ENCODE peak calls at places on chromosomes 4 and X, in four cellular contexts. V is NCI-H2081; X is activated effector memory CD4-positive, alpha-beta T cell treated with Interleukin-2 at 50 U/mL for 16 hours; U is fibroblast of mammary gland. F is an unnamed sample.

GRCh38 chr4:1111259-1111809 is 2.0 kb downstream of the RNF212 start:
- DNase-seq in V (no peak), X (no peak), U (no peak), F (peak)

GRCh38 chrX:130878350-130879341 is 24.4 kb downstream of the ENOX2 start:
- DNase-seq in V (no peak), X (no peak), U (peak), F (peak)

GRCh38 chr4:107600993-107601392 is 119.0 kb downstream of the PAPSS1 start:
- DNase-seq in V (no peak), X (no peak), U (no peak), F (no peak)

GRCh38 chr4:99879458-99879857 is 14.8 kb downstream of the LAMTOR3 start:
- DNase-seq in V (no peak), X (no peak), U (no peak), F (no peak)

GRCh38 chr4:113872426-113873260 is 106.8 kb downstream of the ARSJ start:
- DNase-seq in V (no peak), X (no peak), U (no peak), F (no peak)

GRCh38 chr4:12734586-12734985 is 749.6 kb downstream of the RAB28 start:
- DNase-seq in V (no peak), X (no peak), U (no peak), F (no peak)

GRCh38 chrX:134373736-134374135 is 86.2 kb upstream of the HPRT1 start:
- DNase-seq in V (no peak), X (no peak), U (no peak), F (no peak)

GRCh38 chr4:151407466-151408379 is 1.3 kb upstream of the FHIP1A start:
- DNase-seq in V (no peak), X (no peak), U (no peak), F (peak)

GRCh38 chr4:153788419-153789276 is at the start of gene SFRP2:
- DNase-seq in V (no peak), X (no peak), U (peak), F (peak)

GRCh38 chr4:110108470-110108869 is 89.9 kb downstream of the ELOVL6 start:
- DNase-seq in V (no peak), X (no peak), U (no peak), F (no peak)

GRCh38 chrX:153766871-153767673 is 3.0 kb downstream of the PLXNB3 start:
- DNase-seq in V (no peak), X (no peak), U (no peak), F (peak)

GRCh38 chr4:109025471-109026076 is 262.7 kb upstream of the ETNPPL start:
- DNase-seq in V (no peak), X (no peak), U (no peak), F (no peak)

GRCh38 chr4:126991965-126992364 is 640.8 kb upstream of the INTU start:
- DNase-seq in V (no peak), X (no peak), U (peak), F (no peak)

GRCh38 chr4:153426207-153426886 is 39.8 kb upstream of the TMEM131L start:
- DNase-seq in V (no peak), X (no peak), U (no peak), F (no peak)

GRCh38 chr4:175419120-175419774 is 392.8 kb downstream of the GPM6A start:
- DNase-seq in V (peak), X (no peak), U (peak), F (no peak)

GRCh38 chrX:100376581-100376980 is 33.5 kb downstream of the PCDH19 start:
- DNase-seq in V (no peak), X (no peak), U (peak), F (no peak)

GRCh38 chr4:14218641-14219040 is 591.1 kb upstream of the BOD1L1 start:
- DNase-seq in V (peak), X (no peak), U (no peak), F (no peak)

GRCh38 chr4:125750827-125751466 is 436.2 kb downstream of the FAT4 start:
- DNase-seq in V (no peak), X (no peak), U (peak), F (no peak)

GRCh38 chr4:173169178-173169427 is 492 bp downstream of the GALNT7 start:
- DNase-seq in V (no peak), X (no peak), U (no peak), F (no peak)

GRCh38 chr4:110197421-110198398 is 705 bp downstream of the ELOVL6 start:
- DNase-seq in V (peak), X (peak), U (peak), F (no peak)

GRCh38 chrX:508163-508562 is 121.5 kb upstream of the PPP2R3B start:
- DNase-seq in V (no peak), X (no peak), U (no peak), F (no peak)

GRCh38 chr4:5801696-5802095 is 90.7 kb downstream of the EVC start:
- DNase-seq in V (no peak), X (no peak), U (no peak), F (no peak)

GRCh38 chr4:26619784-26620183 is 35.9 kb downstream of the TBC1D19 start:
- DNase-seq in V (no peak), X (no peak), U (peak), F (no peak)

GRCh38 chrX:112536544-112536943 is 143.2 kb downstream of the LHFPL1 start:
- DNase-seq in V (no peak), X (no peak), U (no peak), F (no peak)

GRCh38 chr4:38266616-38267015 is 306.4 kb downstream of the PTTG2 start:
- DNase-seq in V (no peak), X (no peak), U (peak), F (no peak)

GRCh38 chrX:39957816-39958561 is 139.8 kb downstream of the BCOR start:
- DNase-seq in V (no peak), X (no peak), U (peak), F (peak)

GRCh38 chr4:83361416-83362196 is 27.0 kb upstream of the HPSE start:
- DNase-seq in V (no peak), X (no peak), U (no peak), F (no peak)